ENCODE peak calls at places on chromosomes 16 and 17, in seven cellular contexts. H is NCI-H460; K is activated CD8-positive, alpha-beta T cell treated with anti-CD3 and anti-CD28 coated beads, Interleukin-2, amount 10 ng/mL, durations not matched to agents 7 days and 5 days; J is IMR-90; F is NCI-H2081; V is NCI-H748 treated with DMSO at 0.1 percent for 48 hours; P is Right ventricle myocardium superior. Q is an unnamed sample.

GRCh38 chr17:68972119-68972704 is 17.0 kb upstream of the ABCA8 start:
- DNase-seq in H (peak; percentile 33), K (no peak), J (peak; percentile 36), F (peak; percentile 24), V (no peak), P (no peak), Q (peak; percentile 15)

GRCh38 chr17:4152471-4152870 is 9.5 kb downstream of the CYB5D2 start:
- DNase-seq in H (no peak), K (no peak), J (peak; percentile 77), F (no peak), V (no peak), P (no peak), Q (no peak)

GRCh38 chr16:83947642-83948234 is 5.3 kb upstream of the OSGIN1 start:
- DNase-seq in H (no peak), K (no peak), J (no peak), F (no peak), V (no peak), P (no peak), Q (no peak)

GRCh38 chr17:72400488-72400827 is 279.6 kb downstream of the SOX9 start:
- DNase-seq in H (no peak), K (no peak), J (no peak), F (no peak), V (no peak), P (no peak), Q (no peak)

GRCh38 chr16:62254847-62255246 is 218.6 kb upstream of the CDH8 start:
- DNase-seq in H (no peak), K (no peak), J (no peak), F (no peak), V (no peak), P (no peak), Q (no peak)

GRCh38 chr16:30179195-30179594 is 4.2 kb upstream of the CORO1A start:
- DNase-seq in H (no peak), K (no peak), J (no peak), F (no peak), V (no peak), P (no peak), Q (no peak)

GRCh38 chr16:8675183-8676159 is 1.1 kb downstream of the ABAT start:
- DNase-seq in H (no peak), K (peak; percentile 44), J (no peak), F (no peak), V (no peak), P (no peak), Q (no peak)

GRCh38 chr17:34300652-34301390 is 15.3 kb downstream of the CCL11 start:
- DNase-seq in H (no peak), K (no peak), J (peak; percentile 81), F (no peak), V (no peak), P (no peak), Q (no peak)

GRCh38 chr17:73091770-73092517 is 544 bp downstream of the SLC39A11 start:
- DNase-seq in H (no peak), K (no peak), J (peak; percentile 36), F (no peak), V (no peak), P (peak; percentile 53), Q (no peak)

GRCh38 chr16:87854053-87854906 is 15.0 kb downstream of the SLC7A5 start:
- DNase-seq in H (no peak), K (no peak), J (no peak), F (no peak), V (no peak), P (no peak), Q (no peak)

GRCh38 chr16:4679854-4680636 is 13.3 kb upstream of the NUDT16L1 start:
- DNase-seq in H (no peak), K (no peak), J (peak; percentile 67), F (no peak), V (no peak), P (peak; percentile 88), Q (no peak)

GRCh38 chr17:30548189-30548588 is 71.0 kb downstream of the GOSR1 start:
- DNase-seq in H (no peak), K (no peak), J (no peak), F (no peak), V (no peak), P (no peak), Q (no peak)

GRCh38 chr17:68640601-68641000 is 39.4 kb upstream of the FAM20A start:
- DNase-seq in H (no peak), K (no peak), J (no peak), F (no peak), V (no peak), P (no peak), Q (no peak)

GRCh38 chr16:5756969-5757368 is 659.4 kb upstream of the EEF2KMT start:
- DNase-seq in H (no peak), K (no peak), J (no peak), F (no peak), V (no peak), P (no peak), Q (no peak)

GRCh38 chr16:23362460-23363317 is 60.6 kb downstream of the SCNN1B start:
- DNase-seq in H (no peak), K (no peak), J (no peak), F (peak; percentile 82), V (no peak), P (no peak), Q (no peak)

GRCh38 chr16:47986031-47986430 is 169.8 kb downstream of the ABCC12 start:
- DNase-seq in H (no peak), K (no peak), J (no peak), F (no peak), V (no peak), P (no peak), Q (no peak)

GRCh38 chr16:62870554-62870953 is 834.3 kb upstream of the CDH8 start:
- DNase-seq in H (no peak), K (no peak), J (no peak), F (peak; percentile 9), V (no peak), P (no peak), Q (no peak)

GRCh38 chr17:17351901-17352781 is 49.0 kb downstream of the NT5M start:
- DNase-seq in H (no peak), K (no peak), J (peak; percentile 48), F (no peak), V (no peak), P (peak; percentile 64), Q (no peak)

GRCh38 chr17:46737331-46737730 is 81.2 kb downstream of the WNT3 start:
- DNase-seq in H (no peak), K (no peak), J (no peak), F (no peak), V (no peak), P (no peak), Q (no peak)

GRCh38 chr17:38750312-38751121 is 2.0 kb upstream of the PSMB3 start:
- DNase-seq in H (no peak), K (no peak), J (peak; percentile 22), F (peak; percentile 57), V (peak; percentile 61), P (no peak), Q (no peak)

GRCh38 chr16:51408357-51408756 is 257.3 kb upstream of the SALL1 start:
- DNase-seq in H (no peak), K (no peak), J (peak; percentile 61), F (no peak), V (no peak), P (no peak), Q (no peak)

GRCh38 chr16:19400709-19401108 is 17.0 kb upstream of the TMC5 start:
- DNase-seq in H (no peak), K (no peak), J (no peak), F (no peak), V (no peak), P (no peak), Q (no peak)

GRCh38 chr16:53090591-53091507 is 36.1 kb downstream of the CHD9 start:
- DNase-seq in H (no peak), K (peak; percentile 27), J (peak; percentile 98), F (peak; percentile 37), V (no peak), P (peak; percentile 94), Q (no peak)

GRCh38 chr16:69399361-69399760 is 13.6 kb upstream of the TERF2 start:
- DNase-seq in H (no peak), K (no peak), J (peak; percentile 74), F (no peak), V (no peak), P (no peak), Q (no peak)

GRCh38 chr17:17781591-17782424 is 55.0 kb downstream of the SREBF1 start:
- DNase-seq in H (no peak), K (peak; percentile 41), J (peak; percentile 52), F (peak; percentile 85), V (peak; percentile 52), P (peak; percentile 86), Q (no peak)

GRCh38 chr17:17876959-17877547 is 40.3 kb upstream of the SREBF1 start:
- DNase-seq in H (no peak), K (no peak), J (peak; percentile 24), F (no peak), V (no peak), P (peak; percentile 71), Q (no peak)

GRCh38 chr17:50059759-50060273 is 3.9 kb downstream of the ITGA3 start:
- DNase-seq in H (no peak), K (no peak), J (peak; percentile 61), F (no peak), V (no peak), P (no peak), Q (no peak)

GRCh38 chr17:41308918-41309359 is at the start of gene KRTAP16-1:
- DNase-seq in H (no peak), K (peak; percentile 54), J (no peak), F (peak; percentile 64), V (no peak), P (no peak), Q (no peak)

GRCh38 chr17:64264891-64265290 is 1.8 kb upstream of the TEX2 start:
- DNase-seq in H (no peak), K (no peak), J (no peak), F (no peak), V (no peak), P (no peak), Q (no peak)

GRCh38 chr16:74449470-74449869 is 28.2 kb upstream of the CLEC18B start:
- DNase-seq in H (no peak), K (no peak), J (peak; percentile 79), F (no peak), V (no peak), P (no peak), Q (peak; percentile 49)

GRCh38 chr16:80323808-80324195 is 217.0 kb upstream of the DYNLRB2 start:
- DNase-seq in H (no peak), K (no peak), J (no peak), F (no peak), V (no peak), P (no peak), Q (no peak)

GRCh38 chr17:32504166-32504990 is 17.6 kb downstream of the CDK5R1 start:
- DNase-seq in H (no peak), K (no peak), J (no peak), F (no peak), V (no peak), P (peak; percentile 52), Q (no peak)

GRCh38 chr17:45873728-45874127 is 20.6 kb upstream of the MAPT start:
- DNase-seq in H (no peak), K (peak; percentile 43), J (no peak), F (no peak), V (no peak), P (no peak), Q (no peak)

GRCh38 chr17:73325527-73325842 is 13.7 kb upstream of the CDC42EP4 start:
- DNase-seq in H (no peak), K (no peak), J (peak; percentile 63), F (no peak), V (no peak), P (peak; percentile 56), Q (no peak)

GRCh38 chr17:42027961-42028790 is 8.3 kb downstream of the NKIRAS2 start:
- DNase-seq in H (no peak), K (no peak), J (no peak), F (no peak), V (no peak), P (no peak), Q (peak; percentile 39)